ENCODE peak calls at places on chromosomes 5 and 9, in four cellular contexts. G, Z, N and P are unnamed samples.

GRCh38 chr5:176381979-176382378 is 6.4 kb downstream of the NOP16 start:
- DNase-seq in G (no peak), Z (no peak), N (no peak), P (no peak)

GRCh38 chr9:108478431-108478837 is 377.4 kb downstream of the ACTL7B start:
- DNase-seq in G (peak), Z (peak), N (no peak), P (no peak)

GRCh38 chr5:37840036-37840909 is at the start of gene GDNF:
- DNase-seq in G (peak), Z (peak), N (peak), P (peak)

GRCh38 chr5:175842947-175843793 is 28.2 kb upstream of the CPLX2 start:
- DNase-seq in G (peak), Z (no peak), N (peak), P (peak)

GRCh38 chr9:35158501-35159280 is 3.1 kb upstream of the UNC13B start:
- DNase-seq in G (no peak), Z (no peak), N (no peak), P (no peak)

GRCh38 chr9:111986035-111986556 is 89.5 kb downstream of the UGCG start:
- DNase-seq in G (no peak), Z (no peak), N (no peak), P (no peak)

GRCh38 chr9:35490155-35490909 is 421 bp downstream of the RUSC2 start:
- DNase-seq in G (no peak), Z (peak), N (peak), P (no peak)

GRCh38 chr5:1594336-1595106 is 70.8 kb upstream of the LPCAT1 start:
- DNase-seq in G (peak), Z (peak), N (peak), P (peak)

DNA sequence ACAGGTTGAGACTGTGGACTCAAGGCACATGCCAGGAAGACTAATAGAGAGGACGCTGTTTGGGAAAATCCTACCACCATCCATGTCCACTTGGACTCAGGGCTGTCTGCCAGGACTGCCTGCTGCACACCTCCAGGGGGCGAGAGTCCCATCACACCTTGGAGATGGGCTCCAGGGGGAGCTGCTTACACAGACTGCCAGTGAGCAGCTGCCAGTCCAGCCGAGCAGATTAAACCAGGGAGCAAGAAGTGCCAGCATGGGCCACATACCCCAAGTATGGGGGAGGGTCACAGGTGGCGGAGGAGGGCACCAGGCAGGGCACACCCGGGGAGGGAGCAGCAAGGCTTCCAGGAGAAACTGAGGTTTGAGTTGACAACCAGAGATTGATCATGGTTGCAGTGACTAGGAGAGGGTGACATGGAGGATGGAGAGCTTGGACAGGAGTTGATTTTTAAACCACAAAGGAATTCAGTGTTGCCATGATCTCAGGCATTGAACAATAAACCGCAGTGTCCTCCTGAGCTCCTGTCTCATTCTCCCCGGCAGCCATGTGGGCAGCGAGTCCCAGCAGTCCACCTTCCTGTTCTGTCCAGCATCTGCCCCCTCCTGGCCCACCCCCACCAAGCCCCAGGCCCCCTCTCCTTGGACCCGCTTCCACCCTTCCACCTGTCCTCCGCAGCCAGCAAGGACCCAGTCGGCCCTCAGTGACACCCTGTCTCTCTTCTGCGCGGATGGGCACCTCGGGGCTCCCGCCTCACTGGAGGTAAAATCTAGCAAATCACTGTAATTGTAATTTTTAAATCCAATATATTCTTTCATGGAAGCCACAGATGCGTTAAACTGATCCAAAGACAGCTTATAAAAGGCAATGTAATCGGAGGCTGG is 3.1 kb upstream of the VAV2 start:
- DNase-seq in G (peak), Z (no peak), N (no peak), P (peak)
- TF ChIP-seq CTCF in G (peak), Z (no peak), N (no peak), P (no peak)

GRCh38 chr5:74334434-74335364 is 305.8 kb downstream of the ENC1 start:
- DNase-seq in G (no peak), Z (no peak), N (no peak), P (no peak)

GRCh38 chr5:74338101-74338388 is 302.5 kb downstream of the ENC1 start:
- DNase-seq in G (no peak), Z (no peak), N (no peak), P (no peak)

GRCh38 chr5:74334034-74334433 is 306.5 kb downstream of the ENC1 start:
- DNase-seq in G (no peak), Z (no peak), N (no peak), P (no peak)

GRCh38 chr5:74337252-74338100 is 303.1 kb downstream of the ENC1 start:
- DNase-seq in G (no peak), Z (no peak), N (peak), P (no peak)

GRCh38 chr5:74336286-74336685 is 304.2 kb downstream of the ENC1 start:
- DNase-seq in G (peak), Z (no peak), N (peak), P (no peak)
- TF ChIP-seq CTCF in G (peak), Z (no peak), N (peak), P (no peak)

GRCh38 chr5:111550282-111551020 is 38.1 kb upstream of the STARD4 start:
- DNase-seq in G (peak), Z (peak), N (peak), P (peak)
- TF ChIP-seq CTCF in G (peak), Z (peak), N (peak), P (peak)

GRCh38 chr9:72808446-72808768 is 144.4 kb downstream of the ALDH1A1 start:
- DNase-seq in G (no peak), Z (no peak), N (no peak), P (no peak)

GRCh38 chr9:72809586-72809985 is 143.3 kb downstream of the ALDH1A1 start:
- DNase-seq in G (no peak), Z (no peak), N (no peak), P (no peak)

GRCh38 chr9:72812622-72813111 is 140.2 kb downstream of the ALDH1A1 start:
- DNase-seq in G (no peak), Z (no peak), N (no peak), P (no peak)

GRCh38 chr9:72813544-72813943 is 139.3 kb downstream of the ALDH1A1 start:
- DNase-seq in G (no peak), Z (no peak), N (no peak), P (no peak)

DNA sequence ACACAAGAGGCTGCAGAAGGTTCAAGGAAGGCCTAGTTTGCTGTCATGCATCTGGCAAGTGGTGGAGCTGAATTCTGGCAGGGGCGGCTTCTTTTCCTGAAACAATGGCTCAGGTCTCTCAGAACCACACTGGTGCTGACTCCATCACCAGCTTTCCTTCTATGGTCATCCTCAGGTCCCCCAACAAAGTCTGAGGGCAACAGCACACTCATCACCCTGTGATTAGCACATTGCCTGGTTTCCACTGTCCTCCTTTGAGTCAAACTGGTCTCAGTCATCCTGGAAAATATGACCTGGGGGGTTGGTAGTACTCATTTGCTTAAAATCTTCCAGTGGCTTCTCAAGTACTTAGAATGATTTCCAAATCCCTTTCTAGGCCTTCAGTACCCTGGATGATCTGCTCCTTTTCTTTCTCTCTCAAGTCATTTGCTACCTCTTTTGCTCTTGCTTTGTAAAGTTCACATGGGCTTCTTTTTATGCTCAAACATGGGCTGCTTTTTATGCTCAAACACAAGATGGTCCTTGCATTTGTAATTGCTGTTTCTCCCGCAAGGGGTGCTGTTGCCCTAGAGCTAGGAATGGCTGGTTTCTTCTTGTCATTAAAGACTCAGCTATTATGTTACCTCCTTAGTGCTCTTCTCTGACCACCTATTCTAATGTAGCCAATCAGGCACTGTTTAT is 144.9 kb downstream of the ALDH1A1 start:
- DNase-seq in G (no peak), Z (no peak), N (peak), P (no peak)
- TF ChIP-seq CTCF in G (peak), Z (no peak), N (peak), P (no peak)

DNA sequence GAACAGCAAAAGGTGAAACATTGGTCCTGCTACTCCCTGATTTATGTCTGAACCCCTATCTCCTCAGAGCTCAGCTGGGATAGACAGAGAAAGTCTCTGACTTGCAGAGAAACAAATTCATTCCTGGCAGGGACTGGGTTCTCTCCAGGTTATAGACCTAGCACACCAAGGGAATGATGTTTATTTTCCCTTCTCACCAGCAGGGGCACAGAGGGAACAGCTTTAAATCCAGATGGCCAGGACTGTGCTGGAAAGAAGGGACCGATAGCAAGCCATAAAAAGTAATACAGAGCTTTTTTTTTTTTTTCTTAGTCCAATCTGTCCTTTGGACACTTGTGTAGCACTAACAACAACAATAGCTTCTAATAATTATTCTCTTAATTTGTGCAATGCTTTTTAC is 141.1 kb upstream of the C9orf72 start:
- DNase-seq in G (no peak), Z (no peak), N (no peak), P (no peak)
- TF ChIP-seq CTCF in G (peak), Z (no peak), N (peak), P (no peak)

GRCh38 chr9:110452227-110452801 is 114.7 kb upstream of the TXNDC8 start:
- DNase-seq in G (no peak), Z (no peak), N (no peak), P (no peak)
- TF ChIP-seq CTCF in G (peak), Z (peak), N (peak), P (no peak)

DNA sequence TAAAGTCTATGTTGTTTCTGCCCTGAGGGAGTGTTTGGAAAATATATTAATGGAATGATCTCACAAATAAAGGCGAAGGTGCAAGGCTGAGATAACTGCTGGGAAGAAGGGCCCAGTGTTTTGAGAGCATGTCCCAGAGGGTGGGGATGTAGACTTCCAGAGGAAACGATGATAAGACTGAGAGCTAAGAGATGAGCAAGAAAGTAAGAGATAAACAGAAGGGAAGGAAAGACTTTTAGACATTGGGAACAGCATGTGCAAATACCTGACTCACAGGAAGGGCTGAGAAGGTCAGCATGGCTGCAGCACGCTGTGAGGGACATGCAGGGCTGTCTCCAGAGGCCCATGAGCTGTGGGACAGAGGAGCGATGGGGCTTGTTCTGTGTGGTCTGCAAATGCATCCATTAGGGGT is 19.9 kb upstream of the ADRB2 start:
- DNase-seq in G (no peak), Z (no peak), N (no peak), P (no peak)
- TF ChIP-seq CTCF in G (no peak), Z (no peak), N (no peak), P (no peak)

DNA sequence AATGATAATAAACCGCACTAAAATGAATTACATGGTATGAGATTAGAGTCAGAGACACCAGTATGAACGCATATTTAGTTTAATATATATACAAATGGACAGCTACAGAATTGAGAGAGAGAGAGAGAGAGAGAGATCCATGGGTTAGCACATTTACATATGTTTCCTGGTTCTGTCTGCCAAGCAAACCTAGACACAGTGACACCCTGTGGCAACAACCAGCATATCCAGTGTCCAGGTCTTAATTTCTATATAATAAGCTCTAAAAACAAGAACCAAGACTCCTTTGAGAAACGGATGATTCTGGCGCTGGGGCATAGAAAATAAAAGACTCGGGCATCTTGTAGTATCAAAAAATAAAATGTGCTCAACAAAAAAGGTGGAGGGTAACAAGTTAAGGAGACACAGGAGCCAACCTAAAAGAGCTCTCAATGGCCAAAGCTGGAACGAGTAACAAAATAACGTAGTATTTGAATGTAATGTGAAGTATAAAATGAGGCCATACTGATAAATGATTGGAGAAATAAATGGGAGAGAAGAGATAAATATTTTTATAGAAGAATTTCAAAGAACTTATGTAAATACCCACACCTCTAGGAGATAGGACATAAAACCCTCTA is 84.5 kb downstream of the RFX3 start:
- DNase-seq in G (peak), Z (peak), N (peak), P (peak)
- TF ChIP-seq CTCF in G (peak), Z (peak), N (peak), P (peak)

GRCh38 chr5:117084052-117084451 is 509.4 kb upstream of the SEMA6A start:
- DNase-seq in G (peak), Z (no peak), N (no peak), P (no peak)
- TF ChIP-seq CTCF in G (peak), Z (no peak), N (no peak), P (no peak)